ENCODE peak calls at places on chromosomes 16 and 17, in eight cellular contexts. M is fibroblast of pulmonary artery; R is activated T-cell treated with anti-CD3 and anti-CD28 coated beads, Interleukin-2, amount 50 U/mL, for 24 hours; B is hypothalamus; I is activated CD8-positive, alpha-beta memory T cell treated with anti-CD3 and anti-CD28 coated beads, Interleukin-2, amount 50 U/mL, for 48 hours; C is ELF-1; S is activated naive CD4-positive, alpha-beta T cell; F is CD8-positive, alpha-beta T cell. N is an unnamed sample.

GRCh38 chr17:62629556-62630364 is 2.3 kb downstream of the MRC2 start:
- DNase-seq in M (peak), R (no peak), B (no peak), I (no peak), C (no peak), S (no peak), F (no peak), N (no peak)

GRCh38 chr17:47694818-47695663 is 1.1 kb downstream of the TBKBP1 start:
- DNase-seq in M (peak), R (no peak), B (peak), I (peak), C (no peak), S (no peak), F (no peak), N (peak)

GRCh38 chr16:3182608-3183444 is 5.2 kb upstream of the OR1F1 start:
- DNase-seq in M (peak), R (peak), B (no peak), I (peak), C (peak), S (peak), F (no peak), N (peak)

GRCh38 chr16:66924527-66925321 is 611 bp downstream of the RRAD start:
- DNase-seq in M (no peak), R (peak), B (no peak), I (peak), C (peak), S (no peak), F (no peak), N (no peak)

GRCh38 chr16:4664538-4665418 is 28.6 kb upstream of the NUDT16L1 start:
- DNase-seq in M (no peak), R (peak), B (no peak), I (peak), C (peak), S (no peak), F (peak), N (peak)

GRCh38 chr16:5032748-5033167 is 977 bp downstream of the NAGPA start:
- DNase-seq in M (no peak), R (no peak), B (no peak), I (no peak), C (no peak), S (no peak), F (no peak), N (no peak)

GRCh38 chr17:9004132-9004960 is 17.0 kb upstream of the NTN1 start:
- DNase-seq in M (no peak), R (no peak), B (no peak), I (peak), C (peak), S (no peak), F (no peak), N (no peak)

GRCh38 chr16:56588781-56589140 is 567 bp upstream of the MT3 start:
- DNase-seq in M (no peak), R (no peak), B (no peak), I (no peak), C (no peak), S (no peak), F (no peak), N (no peak)

GRCh38 chr16:10740845-10741208 is 2.8 kb upstream of the NUBP1 start:
- DNase-seq in M (no peak), R (no peak), B (no peak), I (peak), C (no peak), S (no peak), F (no peak), N (no peak)

GRCh38 chr16:88839026-88839529 is 17.7 kb downstream of the GALNS start:
- DNase-seq in M (no peak), R (no peak), B (no peak), I (no peak), C (peak), S (no peak), F (no peak), N (no peak)

GRCh38 chr17:6940186-6940649 is 55.6 kb upstream of the ALOX12 start:
- DNase-seq in M (no peak), R (no peak), B (no peak), I (no peak), C (no peak), S (no peak), F (no peak), N (no peak)

GRCh38 chr17:44608732-44609435 is 47.4 kb upstream of the MEIOC start:
- DNase-seq in M (no peak), R (no peak), B (no peak), I (no peak), C (no peak), S (no peak), F (no peak), N (no peak)

GRCh38 chr17:72545756-72546155 is 424.9 kb downstream of the SOX9 start:
- DNase-seq in M (no peak), R (no peak), B (no peak), I (no peak), C (no peak), S (no peak), F (no peak), N (no peak)

GRCh38 chr16:1777375-1778199 is 4.7 kb upstream of the MRPS34 start:
- DNase-seq in M (no peak), R (no peak), B (no peak), I (no peak), C (no peak), S (no peak), F (no peak), N (no peak)

GRCh38 chr17:16463341-16464000 is 28.5 kb downstream of the LRRC75A start:
- DNase-seq in M (peak), R (no peak), B (no peak), I (no peak), C (no peak), S (no peak), F (no peak), N (no peak)

GRCh38 chr16:81486555-81487061 is 42.0 kb downstream of the CMIP start:
- DNase-seq in M (peak), R (no peak), B (no peak), I (no peak), C (peak), S (no peak), F (no peak), N (no peak)

GRCh38 chr16:47460755-47461597 is at the start of the genes ITFG1 and PHKB:
- DNase-seq in M (peak), R (peak), B (peak), I (peak), C (peak), S (peak), F (peak), N (peak)